ENCODE peak calls at places on chromosomes 1 and 21, in five cellular contexts. L is stomach, O is transverse colon, D is sigmoid colon, Y is ovary. N is an unnamed sample.

GRCh38 chr1:9014475-9015375 is 11.5 kb downstream of the SLC2A7 start:
- DNase-seq in D (no peak), O (no peak), L (no peak), Y (no peak), N (no peak)

GRCh38 chr1:165354739-165355138 is 1.8 kb downstream of the LMX1A start:
- DNase-seq in Y (no peak), L (no peak), D (no peak), O (no peak), N (no peak)

GRCh38 chr1:209106237-209106741 is 477.2 kb upstream of the CAMK1G start:
- DNase-seq in D (no peak), O (no peak), L (no peak), Y (no peak), N (no peak)

GRCh38 chr1:47024138-47024856 is 828 bp downstream of the CYP4X1 start:
- DNase-seq in O (no peak), Y (no peak), L (no peak), D (no peak), N (no peak)

GRCh38 chr1:210098376-210098775 is 134.2 kb upstream of the SERTAD4 start:
- DNase-seq in Y (no peak), L (no peak), D (no peak), O (no peak), N (no peak)

GRCh38 chr1:218665216-218665615 is 320.1 kb downstream of the TGFB2 start:
- DNase-seq in L (no peak), O (no peak), Y (peak), D (peak), N (no peak)

GRCh38 chr1:110850632-110851031 is 22.3 kb upstream of the CD53 start:
- DNase-seq in Y (no peak), O (no peak), D (no peak), L (no peak), N (no peak)

GRCh38 chr1:59673575-59674467 is 140.9 kb upstream of the HOOK1 start:
- DNase-seq in O (peak), D (peak), L (peak), Y (peak), N (no peak)

GRCh38 chr1:179015396-179015795 is 10.3 kb upstream of the FAM20B start:
- DNase-seq in O (no peak), L (no peak), D (no peak), Y (no peak), N (no peak)

GRCh38 chr1:110132682-110133081 is 17.6 kb upstream of the SLC6A17 start:
- DNase-seq in Y (no peak), O (no peak), D (no peak), L (no peak), N (no peak)

GRCh38 chr1:227754958-227755357 is 19.7 kb downstream of the SNAP47 start:
- DNase-seq in D (no peak), L (no peak), Y (no peak), O (no peak), N (no peak)

GRCh38 chr1:58576727-58577675 is at the start of gene TACSTD2:
- DNase-seq in L (peak), D (no peak), Y (no peak), O (peak), N (peak)

GRCh38 chr1:83929184-83929583 is 69.7 kb downstream of the TTLL7 start:
- DNase-seq in D (no peak), L (no peak), O (no peak), Y (no peak), N (no peak)

GRCh38 chr1:226586650-226587443 is 38.3 kb downstream of the STUM start:
- DNase-seq in Y (no peak), L (no peak), O (no peak), D (no peak), N (no peak)

GRCh38 chr1:9792156-9793042 is 31.4 kb downstream of the CLSTN1 start:
- DNase-seq in Y (no peak), O (no peak), L (no peak), D (peak), N (no peak)

GRCh38 chr21:39300587-39300986 is 12.8 kb downstream of the BRWD1 start:
- DNase-seq in O (no peak), L (no peak), Y (no peak), D (no peak), N (no peak)

GRCh38 chr1:230909974-230910754 is 41.8 kb upstream of the C1orf198 start:
- DNase-seq in L (peak), Y (no peak), O (no peak), D (peak), N (no peak)

GRCh38 chr1:224300346-224300745 is 29.6 kb downstream of the NVL start:
- DNase-seq in O (no peak), D (no peak), L (no peak), Y (no peak), N (no peak)

GRCh38 chr1:213858581-213858980 is 129.2 kb upstream of the PROX1 start:
- DNase-seq in L (no peak), D (no peak), Y (no peak), O (no peak), N (no peak)

GRCh38 chr1:3113047-3113740 is 44.2 kb downstream of the PRDM16 start:
- DNase-seq in O (no peak), L (no peak), D (no peak), Y (peak), N (no peak)

GRCh38 chr21:39182484-39183271 is 573 bp downstream of the PSMG1 start:
- DNase-seq in D (peak), O (peak), Y (peak), L (no peak), N (peak)

GRCh38 chr1:87103099-87103498 is 188.7 kb downstream of the HS2ST1 start:
- DNase-seq in O (no peak), Y (no peak), D (no peak), L (no peak), N (no peak)

GRCh38 chr1:89754518-89754917 is 66.3 kb upstream of the LRRC8D start:
- DNase-seq in Y (no peak), L (no peak), O (no peak), D (no peak), N (no peak)

GRCh38 chr1:62810420-62811274 is 26.7 kb downstream of the ATG4C start:
- DNase-seq in O (no peak), L (no peak), Y (no peak), D (no peak), N (no peak)

GRCh38 chr1:54970901-54971300 is 9.5 kb upstream of the TMEM61 start:
- DNase-seq in L (no peak), D (no peak), Y (no peak), O (no peak), N (no peak)

GRCh38 chr1:233614743-233615521 is 1.0 kb downstream of the KCNK1 start:
- DNase-seq in L (peak), O (peak), D (no peak), Y (peak), N (no peak)

GRCh38 chr1:51690285-51690961 is 73.5 kb downstream of the OSBPL9 start:
- DNase-seq in D (no peak), L (no peak), Y (no peak), O (no peak), N (no peak)

GRCh38 chr1:155910621-155911121 is 478 bp downstream of the RIT1 start:
- DNase-seq in Y (peak), L (peak), D (peak), O (no peak), N (no peak)

GRCh38 chr1:185170291-185170848 is 13.4 kb downstream of the SWT1 start:
- DNase-seq in Y (peak), O (no peak), D (no peak), L (no peak), N (no peak)

GRCh38 chr1:23594149-23594917 is 35.0 kb upstream of the ID3 start:
- DNase-seq in L (no peak), D (no peak), Y (no peak), O (no peak), N (no peak)

GRCh38 chr1:45673956-45674355 is 12.4 kb downstream of the GPBP1L1 start:
- DNase-seq in L (no peak), Y (no peak), D (no peak), O (no peak), N (no peak)

GRCh38 chr21:45513003-45513706 is 29.1 kb downstream of the SLC19A1 start:
- DNase-seq in D (peak), Y (peak), L (peak), O (peak), N (peak)

GRCh38 chr1:183604048-183604808 is 14.0 kb upstream of the NCF2 start:
- DNase-seq in Y (no peak), D (no peak), L (peak), O (peak), N (no peak)

GRCh38 chr1:181083842-181084605 is 4.5 kb upstream of the IER5 start:
- DNase-seq in D (peak), O (peak), Y (peak), L (peak), N (no peak)
- TF ChIP-seq EP300 in D (no peak), O (no peak), Y (no peak), L (no peak), N (no peak)

DNA sequence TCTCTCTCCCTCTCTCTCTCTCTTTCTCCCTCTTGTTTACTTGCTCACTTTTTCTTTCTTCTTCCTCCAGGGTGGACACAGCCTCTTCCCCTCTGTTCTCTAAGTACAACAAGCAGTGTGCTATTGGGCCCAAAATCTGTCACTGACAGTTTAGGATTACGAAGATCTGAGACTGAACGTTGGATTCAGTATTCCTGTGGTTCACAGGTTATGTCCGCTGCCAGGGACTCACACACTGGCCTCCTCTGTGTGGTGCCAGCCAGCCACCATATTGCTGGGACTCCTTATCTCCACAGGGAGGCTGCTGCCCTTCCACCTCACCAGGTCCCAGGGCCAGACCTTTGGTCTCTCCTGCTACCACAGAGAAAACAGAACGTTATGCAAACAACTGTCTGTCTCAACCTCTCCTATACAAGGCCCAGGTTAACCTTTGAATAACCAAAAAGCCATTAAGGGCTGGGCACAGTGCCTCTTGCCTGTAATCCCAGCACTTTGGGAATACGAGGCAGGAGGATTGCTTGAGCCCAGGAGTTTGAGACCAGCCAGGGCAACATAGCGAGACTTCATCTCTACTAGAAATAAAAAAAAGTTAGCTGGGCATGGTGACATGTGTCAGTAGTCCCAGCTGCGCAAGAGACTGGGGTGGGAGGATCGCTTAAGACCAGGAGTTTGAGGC is 171.9 kb upstream of the RAB4A start:
- DNase-seq in Y (no peak), O (no peak), L (no peak), D (peak), N (no peak)
- TF ChIP-seq EP300 in Y (no peak), O (no peak), L (no peak), D (no peak), N (no peak)

GRCh38 chr21:29133241-29133640 is 2.8 kb downstream of the MAP3K7CL start:
- DNase-seq in O (no peak), L (no peak), Y (no peak), D (no peak), N (no peak)
- TF ChIP-seq EP300 in O (no peak), L (no peak), Y (no peak), D (no peak), N (no peak)

GRCh38 chr21:43645414-43645891 is 13.8 kb downstream of the HSF2BP start:
- DNase-seq in Y (peak), D (peak), O (peak), L (peak), N (no peak)

GRCh38 chr21:43644609-43645008 is 14.7 kb downstream of the HSF2BP start:
- DNase-seq in Y (no peak), L (no peak), O (no peak), D (no peak), N (no peak)

GRCh38 chr21:43648171-43648570 is 11.1 kb downstream of the HSF2BP start:
- DNase-seq in O (no peak), L (no peak), Y (no peak), D (no peak), N (no peak)

GRCh38 chr21:43645987-43646386 is 13.3 kb downstream of the HSF2BP start:
- DNase-seq in O (no peak), D (no peak), L (no peak), Y (no peak), N (no peak)

GRCh38 chr21:43646550-43647260 is 12.6 kb downstream of the HSF2BP start:
- DNase-seq in Y (peak), L (peak), O (peak), D (peak), N (peak)
- TF ChIP-seq EP300 in Y (no peak), L (no peak), O (no peak), D (no peak), N (no peak)

GRCh38 chr1:203322480-203323179 is 17.3 kb downstream of the BTG2 start:
- DNase-seq in L (peak), Y (no peak), O (peak), D (peak), N (no peak)
- TF ChIP-seq EP300 in L (no peak), Y (peak), O (peak), D (peak), N (no peak)

N was measured in suprapubic skin.